ENCODE peak calls at places on chromosomes 3 and 15, in seven cellular contexts. X is mesendoderm; O is frontal cortex; P is brain microvascular endothelial cell; L is effector memory CD4-positive, alpha-beta T cell; C is RCC 7860; R is effector CD4-positive, alpha-beta T cell. J is an unnamed sample.
A peak's percentile ranks its signal among the peaks of the same experiment; 100 is the strongest.

GRCh38 chr15:60745469-60745971 is 266.6 kb upstream of the ICE2 start:
- DNase-seq in R (no peak), X (no peak), O (no peak), P (peak; percentile 43), C (no peak), L (no peak), J (no peak)

GRCh38 chr3:197432407-197433127 is 123.2 kb downstream of the BDH1 start:
- DNase-seq in R (no peak), X (peak; percentile 60), P (no peak), O (no peak), L (no peak), C (no peak), J (no peak)

GRCh38 chr15:92159481-92159880 is 234.2 kb upstream of the ST8SIA2 start:
- DNase-seq in O (no peak), P (no peak), C (no peak), R (no peak), L (no peak), X (peak; percentile 37), J (no peak)

GRCh38 chr15:43376017-43376705 is 5.3 kb downstream of the TUBGCP4 start:
- DNase-seq in C (no peak), X (peak; percentile 46), P (peak; percentile 48), L (peak; percentile 7), R (peak; percentile 10), O (no peak), J (peak; percentile 24)

GRCh38 chr15:90790057-90790456 is 72.9 kb downstream of the BLM start:
- DNase-seq in O (no peak), C (no peak), X (no peak), R (no peak), L (no peak), P (no peak), J (no peak)

GRCh38 chr3:120497318-120497717 is 46.5 kb upstream of the FSTL1 start:
- DNase-seq in R (no peak), P (peak; percentile 95), O (no peak), X (no peak), C (peak; percentile 96), L (no peak), J (peak; percentile 92)

GRCh38 chr3:141360888-141361598 is 7.3 kb upstream of the ZBTB38 start:
- DNase-seq in R (no peak), X (peak; percentile 90), O (peak; percentile 66), C (peak; percentile 57), P (peak; percentile 96), L (no peak), J (peak; percentile 89)

GRCh38 chr3:30518201-30518864 is 88.1 kb upstream of the TGFBR2 start:
- DNase-seq in R (no peak), L (no peak), C (no peak), P (no peak), X (no peak), O (no peak), J (no peak)

GRCh38 chr3:158160958-158161357 is 51.1 kb downstream of the RSRC1 start:
- DNase-seq in R (no peak), L (no peak), C (peak; percentile 53), X (no peak), O (no peak), P (peak; percentile 49), J (peak; percentile 71)